ENCODE peak calls at places on chromosomes 5 and 9, in six cellular contexts. A is HEK293T, M is NCI-H1436 treated with DMSO at 0.1 percent for 48 hours, H is MM.1S, N is SW 1271, D is naive B cell. B is an unnamed sample.

GRCh38 chr5:158819840-158820620 is 279.7 kb downstream of the EBF1 start:
- DNase-seq in N (no peak), D (peak; percentile 43), A (no peak), H (no peak), M (no peak), B (no peak)

GRCh38 chr5:94618029-94618492 is 343 bp downstream of the KIAA0825 start:
- DNase-seq in N (peak; percentile 41), M (no peak), H (peak; percentile 16), D (no peak), A (peak; percentile 32), B (no peak)

GRCh38 chr9:122179690-122180074 is 20.0 kb downstream of the MORN5 start:
- DNase-seq in M (no peak), H (no peak), D (no peak), A (no peak), N (no peak), B (no peak)

GRCh38 chr5:73825736-73826135 is 199.7 kb downstream of the ARHGEF28 start:
- DNase-seq in H (no peak), M (no peak), D (no peak), N (no peak), A (no peak), B (no peak)

GRCh38 chr5:55223219-55223987 is 3.7 kb downstream of the MCIDAS start:
- DNase-seq in M (no peak), H (no peak), A (no peak), D (no peak), N (no peak), B (no peak)

GRCh38 chr9:134585746-134586706 is 55.6 kb upstream of the COL5A1 start:
- DNase-seq in H (no peak), D (no peak), M (no peak), N (no peak), A (no peak), B (no peak)

GRCh38 chr9:136081113-136081825 is 13.8 kb downstream of the NACC2 start:
- DNase-seq in A (no peak), M (no peak), H (no peak), N (no peak), D (no peak), B (no peak)

GRCh38 chr9:113958556-113958955 is 82.4 kb downstream of the ZNF618 start:
- DNase-seq in M (no peak), D (no peak), H (no peak), N (no peak), A (no peak), B (no peak)

GRCh38 chr5:1111727-1112289 is at the start of gene SLC12A7:
- DNase-seq in D (peak; percentile 73), A (peak; percentile 82), M (no peak), H (peak; percentile 74), N (no peak), B (no peak)

GRCh38 chr9:15482146-15482545 is 28.6 kb downstream of the PSIP1 start:
- DNase-seq in H (no peak), M (no peak), A (no peak), D (no peak), N (no peak), B (no peak)

GRCh38 chr5:59543826-59544442 is 349.6 kb downstream of the PDE4D start:
- DNase-seq in M (no peak), H (no peak), N (no peak), D (no peak), A (no peak), B (no peak)

GRCh38 chr9:2979893-2980292 is 136.0 kb upstream of the PUM3 start:
- DNase-seq in M (no peak), A (no peak), H (no peak), N (no peak), D (no peak), B (no peak)

GRCh38 chr9:75893096-75893495 is 2.6 kb downstream of the PCSK5 start:
- DNase-seq in M (no peak), D (no peak), A (no peak), H (no peak), N (no peak), B (no peak)

B was measured in NCI-H2081 treated with DMSO at 0.1 percent for 48 hours.